ENCODE peak calls at places on chromosomes 5 and 9, in five cellular contexts. One of them, this sample, is unnamed.

GRCh38 chr5:103291606-103292005 is 33.0 kb downstream of the MACIR start:
- DNase-seq in lung: no peak
- DNase-seq in activated CD4-positive, alpha-beta T cell treated with anti-CD3 and anti-CD28 coated beads for 24 hours: no peak
- DNase-seq in MCF 10A: no peak
- DNase-seq in B cell: no peak
- DNase-seq in this sample: no peak

GRCh38 chr5:92641031-92641962 is 939.7 kb downstream of the NR2F1-AS1 start:
- DNase-seq in MCF 10A: peak
- DNase-seq in lung: no peak
- DNase-seq in activated CD4-positive, alpha-beta T cell treated with anti-CD3 and anti-CD28 coated beads for 24 hours: no peak
- DNase-seq in B cell: no peak
- DNase-seq in this sample: peak

GRCh38 chr5:80579050-80579449 is 9.0 kb upstream of the ANKRD34B start:
- DNase-seq in MCF 10A: no peak
- DNase-seq in B cell: no peak
- DNase-seq in activated CD4-positive, alpha-beta T cell treated with anti-CD3 and anti-CD28 coated beads for 24 hours: no peak
- DNase-seq in lung: no peak
- DNase-seq in this sample: no peak

GRCh38 chr9:87494970-87495471 is 2.6 kb upstream of the DAPK1 start:
- DNase-seq in lung: no peak
- DNase-seq in MCF 10A: peak
- DNase-seq in B cell: no peak
- DNase-seq in activated CD4-positive, alpha-beta T cell treated with anti-CD3 and anti-CD28 coated beads for 24 hours: no peak
- DNase-seq in this sample: no peak

GRCh38 chr5:143401253-143401845 is 2.1 kb downstream of the NR3C1 start:
- DNase-seq in lung: no peak
- DNase-seq in activated CD4-positive, alpha-beta T cell treated with anti-CD3 and anti-CD28 coated beads for 24 hours: no peak
- DNase-seq in MCF 10A: peak
- DNase-seq in B cell: no peak
- DNase-seq in this sample: no peak

GRCh38 chr9:126722922-126723806 is 81.7 kb upstream of the ZBTB43 start:
- DNase-seq in activated CD4-positive, alpha-beta T cell treated with anti-CD3 and anti-CD28 coated beads for 24 hours: peak
- DNase-seq in MCF 10A: no peak
- DNase-seq in lung: no peak
- DNase-seq in B cell: peak
- DNase-seq in this sample: peak

GRCh38 chr5:69374911-69375446 is 5.4 kb downstream of the RAD17 start:
- DNase-seq in MCF 10A: no peak
- DNase-seq in B cell: no peak
- DNase-seq in activated CD4-positive, alpha-beta T cell treated with anti-CD3 and anti-CD28 coated beads for 24 hours: no peak
- DNase-seq in lung: no peak
- DNase-seq in this sample: no peak

GRCh38 chr9:36551129-36551528 is 21.6 kb upstream of the MELK start:
- DNase-seq in activated CD4-positive, alpha-beta T cell treated with anti-CD3 and anti-CD28 coated beads for 24 hours: no peak
- DNase-seq in B cell: no peak
- DNase-seq in MCF 10A: no peak
- DNase-seq in lung: no peak
- DNase-seq in this sample: no peak

GRCh38 chr5:54873696-54874095 is 111.7 kb downstream of the ESM1 start:
- DNase-seq in MCF 10A: peak
- DNase-seq in lung: no peak
- DNase-seq in B cell: no peak
- DNase-seq in activated CD4-positive, alpha-beta T cell treated with anti-CD3 and anti-CD28 coated beads for 24 hours: no peak
- DNase-seq in this sample: no peak

GRCh38 chr9:114588671-114589526 is 1.3 kb downstream of the ATP6V1G1 start:
- DNase-seq in lung: no peak
- DNase-seq in B cell: no peak
- DNase-seq in activated CD4-positive, alpha-beta T cell treated with anti-CD3 and anti-CD28 coated beads for 24 hours: no peak
- DNase-seq in MCF 10A: peak
- DNase-seq in this sample: no peak

GRCh38 chr5:58745350-58745749 is 162.5 kb downstream of the RAB3C start:
- DNase-seq in MCF 10A: no peak
- DNase-seq in B cell: no peak
- DNase-seq in activated CD4-positive, alpha-beta T cell treated with anti-CD3 and anti-CD28 coated beads for 24 hours: no peak
- DNase-seq in lung: no peak
- DNase-seq in this sample: no peak

GRCh38 chr5:37146896-37147295 is 102.3 kb downstream of the CPLANE1 start:
- DNase-seq in B cell: no peak
- DNase-seq in lung: no peak
- DNase-seq in activated CD4-positive, alpha-beta T cell treated with anti-CD3 and anti-CD28 coated beads for 24 hours: no peak
- DNase-seq in MCF 10A: no peak
- DNase-seq in this sample: no peak

GRCh38 chr9:109440797-109441287 is 57.3 kb downstream of the PTPN3 start:
- DNase-seq in lung: peak
- DNase-seq in activated CD4-positive, alpha-beta T cell treated with anti-CD3 and anti-CD28 coated beads for 24 hours: peak
- DNase-seq in B cell: peak
- DNase-seq in MCF 10A: peak
- DNase-seq in this sample: peak

GRCh38 chr9:129023036-129023907 is 4.9 kb downstream of the SH3GLB2 start:
- DNase-seq in lung: no peak
- DNase-seq in MCF 10A: peak
- DNase-seq in activated CD4-positive, alpha-beta T cell treated with anti-CD3 and anti-CD28 coated beads for 24 hours: no peak
- DNase-seq in B cell: no peak
- DNase-seq in this sample: no peak

GRCh38 chr5:124590686-124591085 is 155.8 kb downstream of the ZNF608 start:
- DNase-seq in MCF 10A: no peak
- DNase-seq in activated CD4-positive, alpha-beta T cell treated with anti-CD3 and anti-CD28 coated beads for 24 hours: no peak
- DNase-seq in lung: no peak
- DNase-seq in B cell: no peak
- DNase-seq in this sample: no peak

GRCh38 chr9:83669067-83669466 is 38.7 kb downstream of the UBQLN1 start:
- DNase-seq in activated CD4-positive, alpha-beta T cell treated with anti-CD3 and anti-CD28 coated beads for 24 hours: no peak
- DNase-seq in MCF 10A: no peak
- DNase-seq in lung: no peak
- DNase-seq in B cell: no peak
- DNase-seq in this sample: no peak

GRCh38 chr9:35618854-35619799 is 914 bp upstream of the CD72 start:
- DNase-seq in activated CD4-positive, alpha-beta T cell treated with anti-CD3 and anti-CD28 coated beads for 24 hours: no peak
- DNase-seq in B cell: peak
- DNase-seq in MCF 10A: no peak
- DNase-seq in lung: no peak
- DNase-seq in this sample: no peak

GRCh38 chr5:68449380-68449779 is 233.8 kb downstream of the PIK3R1 start:
- DNase-seq in activated CD4-positive, alpha-beta T cell treated with anti-CD3 and anti-CD28 coated beads for 24 hours: no peak
- DNase-seq in B cell: no peak
- DNase-seq in MCF 10A: peak
- DNase-seq in lung: no peak
- DNase-seq in this sample: no peak

GRCh38 chr5:179217356-179217755 is 127.9 kb downstream of the ADAMTS2 start:
- DNase-seq in B cell: no peak
- DNase-seq in MCF 10A: no peak
- DNase-seq in lung: no peak
- DNase-seq in activated CD4-positive, alpha-beta T cell treated with anti-CD3 and anti-CD28 coated beads for 24 hours: no peak
- DNase-seq in this sample: no peak

GRCh38 chr5:27015758-27016157 is 22.6 kb downstream of the CDH9 start:
- DNase-seq in MCF 10A: no peak
- DNase-seq in lung: no peak
- DNase-seq in activated CD4-positive, alpha-beta T cell treated with anti-CD3 and anti-CD28 coated beads for 24 hours: no peak
- DNase-seq in B cell: no peak
- DNase-seq in this sample: no peak

GRCh38 chr5:172501708-172502379 is 47.5 kb upstream of the SH3PXD2B start:
- DNase-seq in lung: no peak
- DNase-seq in B cell: no peak
- DNase-seq in MCF 10A: no peak
- DNase-seq in activated CD4-positive, alpha-beta T cell treated with anti-CD3 and anti-CD28 coated beads for 24 hours: no peak
- DNase-seq in this sample: peak

GRCh38 chr9:137181680-137182079 is 6.7 kb downstream of the ANAPC2 start:
- DNase-seq in lung: no peak
- DNase-seq in activated CD4-positive, alpha-beta T cell treated with anti-CD3 and anti-CD28 coated beads for 24 hours: no peak
- DNase-seq in B cell: no peak
- DNase-seq in MCF 10A: no peak
- DNase-seq in this sample: no peak

GRCh38 chr9:2013688-2014087 is 1.5 kb upstream of the SMARCA2 start:
- DNase-seq in MCF 10A: peak
- DNase-seq in B cell: no peak
- DNase-seq in lung: no peak
- DNase-seq in activated CD4-positive, alpha-beta T cell treated with anti-CD3 and anti-CD28 coated beads for 24 hours: no peak
- DNase-seq in this sample: no peak

GRCh38 chr9:36345103-36345846 is 54.8 kb downstream of the RNF38 start:
- DNase-seq in MCF 10A: no peak
- DNase-seq in lung: no peak
- DNase-seq in B cell: no peak
- DNase-seq in activated CD4-positive, alpha-beta T cell treated with anti-CD3 and anti-CD28 coated beads for 24 hours: no peak
- DNase-seq in this sample: no peak

GRCh38 chr5:152631217-152631616 is 226.1 kb upstream of the NMUR2 start:
- DNase-seq in MCF 10A: no peak
- DNase-seq in B cell: no peak
- DNase-seq in lung: no peak
- DNase-seq in activated CD4-positive, alpha-beta T cell treated with anti-CD3 and anti-CD28 coated beads for 24 hours: no peak
- DNase-seq in this sample: no peak

GRCh38 chr5:40503438-40503837 is 176.3 kb upstream of the PTGER4 start:
- DNase-seq in activated CD4-positive, alpha-beta T cell treated with anti-CD3 and anti-CD28 coated beads for 24 hours: no peak
- DNase-seq in lung: no peak
- DNase-seq in B cell: no peak
- DNase-seq in MCF 10A: no peak
- DNase-seq in this sample: no peak

GRCh38 chr5:58043607-58043945 is 416.3 kb downstream of the PLK2 start:
- DNase-seq in lung: no peak
- DNase-seq in activated CD4-positive, alpha-beta T cell treated with anti-CD3 and anti-CD28 coated beads for 24 hours: no peak
- DNase-seq in MCF 10A: no peak
- DNase-seq in B cell: no peak
- DNase-seq in this sample: no peak

GRCh38 chr5:120293796-120294195 is 170.3 kb upstream of the PRR16 start:
- DNase-seq in B cell: no peak
- DNase-seq in activated CD4-positive, alpha-beta T cell treated with anti-CD3 and anti-CD28 coated beads for 24 hours: no peak
- DNase-seq in MCF 10A: peak
- DNase-seq in lung: no peak
- DNase-seq in this sample: no peak

GRCh38 chr5:14112998-14113652 is 30.0 kb upstream of the TRIO start:
- DNase-seq in activated CD4-positive, alpha-beta T cell treated with anti-CD3 and anti-CD28 coated beads for 24 hours: no peak
- DNase-seq in lung: no peak
- DNase-seq in MCF 10A: no peak
- DNase-seq in B cell: no peak
- DNase-seq in this sample: peak

GRCh38 chr9:419571-420156 is 205.0 kb downstream of the DOCK8 start:
- DNase-seq in activated CD4-positive, alpha-beta T cell treated with anti-CD3 and anti-CD28 coated beads for 24 hours: no peak
- DNase-seq in MCF 10A: peak
- DNase-seq in lung: no peak
- DNase-seq in B cell: no peak
- DNase-seq in this sample: no peak

GRCh38 chr9:109002141-109002540 is 11.2 kb downstream of the CTNNAL1 start:
- DNase-seq in B cell: no peak
- DNase-seq in MCF 10A: no peak
- DNase-seq in lung: no peak
- DNase-seq in activated CD4-positive, alpha-beta T cell treated with anti-CD3 and anti-CD28 coated beads for 24 hours: no peak
- DNase-seq in this sample: no peak

GRCh38 chr9:109755040-109755439 is 25.0 kb upstream of the PALM2AKAP2 start:
- DNase-seq in MCF 10A: no peak
- DNase-seq in activated CD4-positive, alpha-beta T cell treated with anti-CD3 and anti-CD28 coated beads for 24 hours: no peak
- DNase-seq in B cell: no peak
- DNase-seq in lung: no peak
- DNase-seq in this sample: no peak

GRCh38 chr5:89703799-89704198 is 705.8 kb downstream of the CETN3 start:
- DNase-seq in B cell: no peak
- DNase-seq in MCF 10A: no peak
- DNase-seq in activated CD4-positive, alpha-beta T cell treated with anti-CD3 and anti-CD28 coated beads for 24 hours: no peak
- DNase-seq in lung: no peak
- DNase-seq in this sample: no peak

GRCh38 chr9:124212381-124213050 is 45.2 kb upstream of the NEK6 start:
- DNase-seq in lung: no peak
- DNase-seq in B cell: no peak
- DNase-seq in activated CD4-positive, alpha-beta T cell treated with anti-CD3 and anti-CD28 coated beads for 24 hours: no peak
- DNase-seq in MCF 10A: no peak
- DNase-seq in this sample: no peak

GRCh38 chr5:172868924-172869565 is 35.0 kb downstream of the ERGIC1 start:
- DNase-seq in MCF 10A: peak
- DNase-seq in B cell: no peak
- DNase-seq in activated CD4-positive, alpha-beta T cell treated with anti-CD3 and anti-CD28 coated beads for 24 hours: no peak
- DNase-seq in lung: peak
- DNase-seq in this sample: peak

This sample was measured in ureter.